ENCODE peak calls at places on chromosomes 16 and 17, in eight cellular contexts. One of them, this sample, is unnamed.

GRCh38 chr17:79160980-79161621 is 86.5 kb downstream of the ENGASE start:
- DNase-seq in breast epithelium: no peak
- DNase-seq in left lung: no peak
- DNase-seq in heart right ventricle: no peak
- DNase-seq in esophagus muscularis mucosa: no peak
- DNase-seq in cardiac muscle cell: no peak
- DNase-seq in ovary: no peak
- DNase-seq in body of pancreas: no peak
- DNase-seq in this sample: no peak

GRCh38 chr17:80605326-80606066 is 60.9 kb downstream of the RPTOR start:
- DNase-seq in breast epithelium: no peak
- DNase-seq in left lung: no peak
- DNase-seq in heart right ventricle: no peak
- DNase-seq in esophagus muscularis mucosa: no peak
- DNase-seq in cardiac muscle cell: no peak
- DNase-seq in ovary: no peak
- DNase-seq in body of pancreas: no peak
- DNase-seq in this sample: no peak

GRCh38 chr17:29954405-29954804 is 13.0 kb downstream of the EFCAB5 start:
- DNase-seq in breast epithelium: no peak
- DNase-seq in left lung: no peak
- DNase-seq in heart right ventricle: no peak
- DNase-seq in esophagus muscularis mucosa: no peak
- DNase-seq in cardiac muscle cell: no peak
- DNase-seq in ovary: no peak
- DNase-seq in body of pancreas: no peak
- DNase-seq in this sample: no peak

GRCh38 chr17:78337244-78338109 is 22.4 kb downstream of the SOCS3 start:
- DNase-seq in breast epithelium: no peak
- DNase-seq in left lung: peak; percentile 83
- DNase-seq in heart right ventricle: no peak
- DNase-seq in esophagus muscularis mucosa: no peak
- DNase-seq in cardiac muscle cell: no peak
- DNase-seq in ovary: no peak
- DNase-seq in body of pancreas: no peak
- DNase-seq in this sample: no peak

GRCh38 chr17:49076575-49077384 is 55.8 kb upstream of the B4GALNT2 start:
- DNase-seq in breast epithelium: no peak
- DNase-seq in left lung: no peak
- DNase-seq in heart right ventricle: no peak
- DNase-seq in esophagus muscularis mucosa: no peak
- DNase-seq in cardiac muscle cell: no peak
- DNase-seq in ovary: no peak
- DNase-seq in body of pancreas: no peak
- DNase-seq in this sample: no peak

GRCh38 chr16:19294156-19294649 is 8.7 kb downstream of the CLEC19A start:
- DNase-seq in breast epithelium: peak; percentile 58
- DNase-seq in left lung: no peak
- DNase-seq in heart right ventricle: peak; percentile 57
- DNase-seq in esophagus muscularis mucosa: no peak
- DNase-seq in cardiac muscle cell: no peak
- DNase-seq in ovary: no peak
- DNase-seq in body of pancreas: peak; percentile 28
- DNase-seq in this sample: peak; percentile 58

GRCh38 chr17:74282587-74283370 is 8.7 kb downstream of the DNAI2 start:
- DNase-seq in breast epithelium: no peak
- DNase-seq in left lung: peak; percentile 10
- DNase-seq in heart right ventricle: no peak
- DNase-seq in esophagus muscularis mucosa: no peak
- DNase-seq in cardiac muscle cell: no peak
- DNase-seq in ovary: no peak
- DNase-seq in body of pancreas: no peak
- DNase-seq in this sample: no peak

GRCh38 chr17:2250140-2251095 is 53.2 kb downstream of the SMG6 start:
- DNase-seq in breast epithelium: no peak
- DNase-seq in left lung: no peak
- DNase-seq in heart right ventricle: no peak
- DNase-seq in esophagus muscularis mucosa: no peak
- DNase-seq in cardiac muscle cell: no peak
- DNase-seq in ovary: no peak
- DNase-seq in body of pancreas: no peak
- DNase-seq in this sample: no peak

GRCh38 chr16:87680272-87680644 is 78.0 kb downstream of the JPH3 start:
- DNase-seq in breast epithelium: no peak
- DNase-seq in left lung: peak; percentile 59
- DNase-seq in heart right ventricle: no peak
- DNase-seq in esophagus muscularis mucosa: no peak
- DNase-seq in cardiac muscle cell: no peak
- DNase-seq in ovary: no peak
- DNase-seq in body of pancreas: no peak
- DNase-seq in this sample: no peak

GRCh38 chr17:69084911-69085310 is 24.2 kb upstream of the ABCA9 start:
- DNase-seq in breast epithelium: no peak
- DNase-seq in left lung: no peak
- DNase-seq in heart right ventricle: no peak
- DNase-seq in esophagus muscularis mucosa: no peak
- DNase-seq in cardiac muscle cell: peak; percentile 27
- DNase-seq in ovary: no peak
- DNase-seq in body of pancreas: peak; percentile 25
- DNase-seq in this sample: no peak

GRCh38 chr17:50593321-50593720 is 32.8 kb downstream of the CACNA1G start:
- DNase-seq in breast epithelium: no peak
- DNase-seq in left lung: peak; percentile 83
- DNase-seq in heart right ventricle: peak; percentile 26
- DNase-seq in esophagus muscularis mucosa: no peak
- DNase-seq in cardiac muscle cell: peak; percentile 98
- DNase-seq in ovary: no peak
- DNase-seq in body of pancreas: peak; percentile 92
- DNase-seq in this sample: peak; percentile 52

GRCh38 chr17:9409430-9409829 is 166.2 kb downstream of the STX8 start:
- DNase-seq in breast epithelium: no peak
- DNase-seq in left lung: no peak
- DNase-seq in heart right ventricle: no peak
- DNase-seq in esophagus muscularis mucosa: no peak
- DNase-seq in cardiac muscle cell: no peak
- DNase-seq in ovary: no peak
- DNase-seq in body of pancreas: peak; percentile 9
- DNase-seq in this sample: no peak

GRCh38 chr17:48639136-48639535 is 13.0 kb upstream of the HOXB9 start:
- DNase-seq in breast epithelium: no peak
- DNase-seq in left lung: no peak
- DNase-seq in heart right ventricle: no peak
- DNase-seq in esophagus muscularis mucosa: no peak
- DNase-seq in cardiac muscle cell: no peak
- DNase-seq in ovary: no peak
- DNase-seq in body of pancreas: no peak
- DNase-seq in this sample: no peak

GRCh38 chr17:21166599-21167265 is 40.0 kb downstream of the DHRS7B start:
- DNase-seq in breast epithelium: no peak
- DNase-seq in left lung: no peak
- DNase-seq in heart right ventricle: no peak
- DNase-seq in esophagus muscularis mucosa: no peak
- DNase-seq in cardiac muscle cell: no peak
- DNase-seq in ovary: no peak
- DNase-seq in body of pancreas: no peak
- DNase-seq in this sample: no peak

GRCh38 chr16:12801511-12802042 is 2.1 kb downstream of the CPPED1 start:
- DNase-seq in breast epithelium: peak; percentile 29
- DNase-seq in left lung: no peak
- DNase-seq in heart right ventricle: no peak
- DNase-seq in esophagus muscularis mucosa: no peak
- DNase-seq in cardiac muscle cell: no peak
- DNase-seq in ovary: peak; percentile 61
- DNase-seq in body of pancreas: no peak
- DNase-seq in this sample: peak; percentile 78

GRCh38 chr17:73279704-73280103 is 18.0 kb upstream of the CPSF4L start:
- DNase-seq in breast epithelium: no peak
- DNase-seq in left lung: no peak
- DNase-seq in heart right ventricle: no peak
- DNase-seq in esophagus muscularis mucosa: no peak
- DNase-seq in cardiac muscle cell: no peak
- DNase-seq in ovary: no peak
- DNase-seq in body of pancreas: peak; percentile 56
- DNase-seq in this sample: no peak

GRCh38 chr17:83191388-83192160 is 112.2 kb downstream of the METRNL start:
- DNase-seq in breast epithelium: peak; percentile 14
- DNase-seq in left lung: peak; percentile 79
- DNase-seq in heart right ventricle: no peak
- DNase-seq in esophagus muscularis mucosa: no peak
- DNase-seq in cardiac muscle cell: no peak
- DNase-seq in ovary: peak; percentile 39
- DNase-seq in body of pancreas: peak; percentile 2
- DNase-seq in this sample: no peak

GRCh38 chr16:87115646-87116045 is 201.5 kb downstream of the C16orf95 start:
- DNase-seq in breast epithelium: no peak
- DNase-seq in left lung: no peak
- DNase-seq in heart right ventricle: no peak
- DNase-seq in esophagus muscularis mucosa: no peak
- DNase-seq in cardiac muscle cell: no peak
- DNase-seq in ovary: no peak
- DNase-seq in body of pancreas: no peak
- DNase-seq in this sample: no peak

GRCh38 chr17:42845918-42846593 is 1.7 kb downstream of the AOC2 start:
- DNase-seq in breast epithelium: no peak
- DNase-seq in left lung: no peak
- DNase-seq in heart right ventricle: no peak
- DNase-seq in esophagus muscularis mucosa: no peak
- DNase-seq in cardiac muscle cell: no peak
- DNase-seq in ovary: no peak
- DNase-seq in body of pancreas: no peak
- DNase-seq in this sample: no peak

GRCh38 chr16:67560827-67561342 is 1.4 kb upstream of the CTCF start:
- DNase-seq in breast epithelium: no peak
- DNase-seq in left lung: no peak
- DNase-seq in heart right ventricle: no peak
- DNase-seq in esophagus muscularis mucosa: no peak
- DNase-seq in cardiac muscle cell: no peak
- DNase-seq in ovary: no peak
- DNase-seq in body of pancreas: no peak
- DNase-seq in this sample: no peak

GRCh38 chr17:75476274-75476673 is 19.8 kb downstream of the TMEM94 start:
- DNase-seq in breast epithelium: no peak
- DNase-seq in left lung: no peak
- DNase-seq in heart right ventricle: no peak
- DNase-seq in esophagus muscularis mucosa: no peak
- DNase-seq in cardiac muscle cell: peak; percentile 43
- DNase-seq in ovary: peak; percentile 61
- DNase-seq in body of pancreas: no peak
- DNase-seq in this sample: peak; percentile 68

GRCh38 chr17:17515921-17516295 is 19.7 kb upstream of the RASD1 start:
- DNase-seq in breast epithelium: no peak
- DNase-seq in left lung: peak; percentile 59
- DNase-seq in heart right ventricle: no peak
- DNase-seq in esophagus muscularis mucosa: no peak
- DNase-seq in cardiac muscle cell: no peak
- DNase-seq in ovary: no peak
- DNase-seq in body of pancreas: no peak
- DNase-seq in this sample: no peak

GRCh38 chr16:77805403-77805802 is 17.0 kb downstream of the VAT1L start:
- DNase-seq in breast epithelium: peak; percentile 21
- DNase-seq in left lung: no peak
- DNase-seq in heart right ventricle: peak; percentile 41
- DNase-seq in esophagus muscularis mucosa: no peak
- DNase-seq in cardiac muscle cell: no peak
- DNase-seq in ovary: no peak
- DNase-seq in body of pancreas: peak; percentile 58
- DNase-seq in this sample: peak; percentile 68

GRCh38 chr16:50203681-50204080 is 50.6 kb downstream of the TENT4B start:
- DNase-seq in breast epithelium: no peak
- DNase-seq in left lung: no peak
- DNase-seq in heart right ventricle: no peak
- DNase-seq in esophagus muscularis mucosa: no peak
- DNase-seq in cardiac muscle cell: no peak
- DNase-seq in ovary: no peak
- DNase-seq in body of pancreas: no peak
- DNase-seq in this sample: no peak

GRCh38 chr16:50204426-50205108 is 51.5 kb downstream of the TENT4B start:
- DNase-seq in breast epithelium: no peak
- DNase-seq in left lung: no peak
- DNase-seq in heart right ventricle: no peak
- DNase-seq in esophagus muscularis mucosa: no peak
- DNase-seq in cardiac muscle cell: no peak
- DNase-seq in ovary: no peak
- DNase-seq in body of pancreas: no peak
- DNase-seq in this sample: no peak

GRCh38 chr16:50202926-50203624 is 50.0 kb downstream of the TENT4B start:
- DNase-seq in breast epithelium: no peak
- DNase-seq in left lung: no peak
- DNase-seq in heart right ventricle: no peak
- DNase-seq in esophagus muscularis mucosa: no peak
- DNase-seq in cardiac muscle cell: peak; percentile 29
- DNase-seq in ovary: no peak
- DNase-seq in body of pancreas: no peak
- DNase-seq in this sample: no peak

GRCh38 chr16:50198802-50199410 is 45.8 kb downstream of the TENT4B start:
- DNase-seq in breast epithelium: no peak
- DNase-seq in left lung: no peak
- DNase-seq in heart right ventricle: no peak
- DNase-seq in esophagus muscularis mucosa: no peak
- DNase-seq in cardiac muscle cell: no peak
- DNase-seq in ovary: no peak
- DNase-seq in body of pancreas: no peak
- DNase-seq in this sample: no peak

GRCh38 chr16:50201784-50202183 is 48.7 kb downstream of the TENT4B start:
- DNase-seq in breast epithelium: no peak
- DNase-seq in left lung: no peak
- DNase-seq in heart right ventricle: no peak
- DNase-seq in esophagus muscularis mucosa: no peak
- DNase-seq in cardiac muscle cell: no peak
- DNase-seq in ovary: no peak
- DNase-seq in body of pancreas: no peak
- DNase-seq in this sample: no peak
- H3K4me1 ChIP-seq in breast epithelium: peaks cover 8% of the 10 kb centered on the region
- H3K4me1 ChIP-seq in left lung: peaks cover 47% of the 10 kb centered on the region
- H3K4me1 ChIP-seq in heart right ventricle: peaks cover 57% of the 10 kb centered on the region
- H3K4me1 ChIP-seq in esophagus muscularis mucosa: peaks cover 70% of the 10 kb centered on the region
- H3K4me1 ChIP-seq in cardiac muscle cell: peaks cover 31% of the 10 kb centered on the region
- H3K4me1 ChIP-seq in ovary: peaks cover 20% of the 10 kb centered on the region
- H3K4me1 ChIP-seq in body of pancreas: peaks cover 46% of the 10 kb centered on the region
- H3K4me1 ChIP-seq in this sample: peaks cover 27% of the 10 kb centered on the region

GRCh38 chr16:1621851-1622250 is 9.7 kb downstream of the CRAMP1 start:
- DNase-seq in breast epithelium: no peak
- DNase-seq in left lung: no peak
- DNase-seq in heart right ventricle: no peak
- DNase-seq in esophagus muscularis mucosa: no peak
- DNase-seq in cardiac muscle cell: no peak
- DNase-seq in ovary: no peak
- DNase-seq in body of pancreas: no peak
- DNase-seq in this sample: no peak
- H3K36me3 ChIP-seq in breast epithelium: no peaks in the 10 kb centered on the region
- H3K36me3 ChIP-seq in left lung: peaks cover 68% of the 10 kb centered on the region
- H3K36me3 ChIP-seq in heart right ventricle: peaks cover 88% of the 10 kb centered on the region
- H3K36me3 ChIP-seq in esophagus muscularis mucosa: peaks cover 64% of the 10 kb centered on the region
- H3K36me3 ChIP-seq in cardiac muscle cell: peaks cover 20% of the 10 kb centered on the region
- H3K36me3 ChIP-seq in ovary: no peaks in the 10 kb centered on the region
- H3K36me3 ChIP-seq in body of pancreas: no peaks in the 10 kb centered on the region
- H3K36me3 ChIP-seq in this sample: no peaks in the 10 kb centered on the region

GRCh38 chr16:10828851-10829331 is 10.3 kb upstream of the TVP23A start:
- DNase-seq in breast epithelium: peak; percentile 94
- DNase-seq in left lung: peak; percentile 94
- DNase-seq in heart right ventricle: peak; percentile 93
- DNase-seq in esophagus muscularis mucosa: peak; percentile 95
- DNase-seq in cardiac muscle cell: no peak
- DNase-seq in ovary: peak; percentile 95
- DNase-seq in body of pancreas: peak; percentile 98
- DNase-seq in this sample: peak; percentile 93
- H3K27ac ChIP-seq in breast epithelium: peak overlapping the region; percentile 98
- H3K27ac ChIP-seq in left lung: peak overlapping the region; percentile 88
- H3K27ac ChIP-seq in heart right ventricle: peak overlapping the region; percentile 94
- H3K27ac ChIP-seq in esophagus muscularis mucosa: peak overlapping the region; percentile 95
- H3K27ac ChIP-seq in cardiac muscle cell: no peak overlapping the region
- H3K27ac ChIP-seq in ovary: peak overlapping the region; percentile 91
- H3K27ac ChIP-seq in body of pancreas: peak overlapping the region; percentile 87
- H3K27ac ChIP-seq in this sample: peak overlapping the region; percentile 83

GRCh38 chr17:64393000-64393402 is 2.3 kb upstream of the PECAM1 start:
- DNase-seq in breast epithelium: no peak
- DNase-seq in left lung: no peak
- DNase-seq in heart right ventricle: no peak
- DNase-seq in esophagus muscularis mucosa: no peak
- DNase-seq in cardiac muscle cell: no peak
- DNase-seq in ovary: no peak
- DNase-seq in body of pancreas: no peak
- DNase-seq in this sample: no peak
- H3K4me1 ChIP-seq in breast epithelium: no peaks in the 10 kb centered on the region
- H3K4me1 ChIP-seq in left lung: peaks cover 58% of the 10 kb centered on the region
- H3K4me1 ChIP-seq in heart right ventricle: peaks cover 13% of the 10 kb centered on the region
- H3K4me1 ChIP-seq in esophagus muscularis mucosa: no peaks in the 10 kb centered on the region
- H3K4me1 ChIP-seq in cardiac muscle cell: no peaks in the 10 kb centered on the region
- H3K4me1 ChIP-seq in ovary: no peaks in the 10 kb centered on the region
- H3K4me1 ChIP-seq in body of pancreas: peaks cover 8% of the 10 kb centered on the region
- H3K4me1 ChIP-seq in this sample: no peaks in the 10 kb centered on the region

This sample was measured in testis.